ENCODE peak calls at places on chromosomes 3 and 15, in five cellular contexts. P is heart left ventricle, W is OCI-LY7, Y is ovary, Q is transverse colon. O is an unnamed sample. For H3K4me1, the result is how much of the 10 kb centered on the place peaks cover.

GRCh38 chr15:92627014-92627413 is 28.6 kb downstream of the FAM174B start:
- DNase-seq in P (no peak), W (no peak), Q (no peak), Y (no peak), O (no peak)

GRCh38 chr3:114418724-114419543 is 125.1 kb downstream of the TIGIT start:
- DNase-seq in Q (no peak), Y (no peak), W (peak), P (no peak), O (no peak)

GRCh38 chr3:24493951-24494615 is 567 bp downstream of the THRB start:
- DNase-seq in W (no peak), P (peak), Q (peak), Y (peak), O (peak)

GRCh38 chr15:101162701-101163483 is 89.0 kb downstream of the CHSY1 start:
- DNase-seq in Y (peak), W (no peak), P (peak), Q (no peak), O (no peak)

GRCh38 chr3:129694228-129694627 is 87.8 kb upstream of the PLXND1 start:
- DNase-seq in W (no peak), Y (no peak), Q (no peak), P (no peak), O (no peak)

GRCh38 chr3:102089904-102090492 is 240.7 kb downstream of the NFKBIZ start:
- DNase-seq in P (no peak), Y (no peak), Q (peak), W (no peak), O (no peak)

GRCh38 chr3:105362021-105362665 is 4.6 kb upstream of the ALCAM start:
- DNase-seq in W (no peak), Y (no peak), Q (no peak), P (no peak), O (no peak)

GRCh38 chr3:46666471-46666845 is 27.0 kb downstream of the ALS2CL start:
- DNase-seq in P (peak), Y (peak), Q (peak), W (no peak), O (no peak)

GRCh38 chr3:78029775-78030174 is 989.9 kb downstream of the ROBO2 start:
- DNase-seq in P (peak), Y (no peak), W (no peak), Q (no peak), O (peak)

GRCh38 chr15:51193526-51193925 is 98.8 kb upstream of the TNFAIP8L3 start:
- DNase-seq in Q (no peak), Y (no peak), W (no peak), P (no peak), O (no peak)

GRCh38 chr15:90949979-90950675 is 4.6 kb upstream of the RCCD1 start:
- DNase-seq in W (no peak), Y (no peak), Q (no peak), P (no peak), O (peak)

GRCh38 chr15:70741107-70741511 is 22.2 kb downstream of the UACA start:
- DNase-seq in P (no peak), W (no peak), Y (peak), Q (peak), O (no peak)

GRCh38 chr3:114214542-114215341 is 22.6 kb downstream of the ZNF80 start:
- DNase-seq in Q (no peak), W (peak), Y (no peak), P (no peak), O (no peak)

GRCh38 chr3:171508206-171508605 is 48.0 kb upstream of the TNIK start:
- DNase-seq in Q (no peak), P (no peak), W (no peak), Y (no peak), O (no peak)

GRCh38 chr3:51311055-51311454 is 74.0 kb upstream of the MANF start:
- DNase-seq in Q (no peak), W (peak), Y (no peak), P (no peak), O (no peak)

GRCh38 chr15:41367418-41367817 is 34.7 kb downstream of the NUSAP1 start:
- DNase-seq in P (no peak), Y (no peak), W (no peak), Q (no peak), O (no peak)

GRCh38 chr15:68415501-68416157 is 16.3 kb downstream of the ITGA11 start:
- DNase-seq in Q (no peak), P (no peak), W (no peak), Y (no peak), O (peak)

GRCh38 chr15:73318463-73319351 is 50.1 kb downstream of the HCN4 start:
- DNase-seq in Y (peak), P (no peak), W (peak), Q (no peak), O (peak)

GRCh38 chr3:127538569-127538968 is 52.0 kb downstream of the TPRA1 start:
- DNase-seq in P (no peak), W (no peak), Q (no peak), Y (no peak), O (no peak)

GRCh38 chr3:142971431-142971830 is 8.0 kb upstream of the PAQR9 start:
- DNase-seq in Q (no peak), P (no peak), Y (no peak), W (no peak), O (no peak)

GRCh38 chr3:106421928-106422327 is 553.1 kb upstream of the CBLB start:
- DNase-seq in Q (no peak), Y (no peak), W (no peak), P (no peak), O (no peak)

GRCh38 chr3:128709506-128710210 is 16.3 kb upstream of the RAB7A start:
- DNase-seq in Q (no peak), Y (no peak), P (no peak), W (no peak), O (no peak)

GRCh38 chr15:29727871-29728270 is 94.4 kb downstream of the TJP1 start:
- DNase-seq in Y (no peak), P (no peak), Q (no peak), W (no peak), O (no peak)

GRCh38 chr15:35705885-35706590 is 160.1 kb upstream of the DPH6 start:
- DNase-seq in Y (no peak), P (no peak), Q (no peak), W (no peak), O (no peak)

GRCh38 chr15:80580107-80580506 is 115.0 kb upstream of the ABHD17C start:
- DNase-seq in Y (no peak), P (no peak), W (no peak), Q (no peak), O (peak)

GRCh38 chr3:11438636-11439035 is 166.4 kb downstream of the ATG7 start:
- DNase-seq in Q (no peak), W (no peak), P (no peak), Y (peak), O (no peak)

GRCh38 chr3:89113887-89114840 is 6.7 kb downstream of the EPHA3 start:
- DNase-seq in P (peak), Y (peak), Q (peak), W (no peak), O (peak)

GRCh38 chr3:120160050-120160449 is 65.8 kb upstream of the GSK3B start:
- DNase-seq in Q (peak), P (no peak), Y (no peak), W (no peak), O (peak)

GRCh38 chr3:37924453-37924852 is 62.8 kb downstream of the CTDSPL start:
- DNase-seq in W (no peak), Q (no peak), Y (no peak), P (no peak), O (no peak)

GRCh38 chr15:64611085-64611484 is 150.7 kb downstream of the ZNF609 start:
- DNase-seq in W (no peak), Q (no peak), Y (no peak), P (no peak), O (no peak)

GRCh38 chr3:58963928-58964497 is 85.8 kb downstream of the CFAP20DC start:
- DNase-seq in P (no peak), Y (no peak), Q (no peak), W (no peak), O (no peak)

GRCh38 chr3:122350814-122351418 is 25.9 kb downstream of the CSTA start:
- DNase-seq in Q (peak), P (no peak), W (no peak), Y (no peak), O (no peak)

GRCh38 chr15:55846108-55846707 is 103.3 kb upstream of the PRTG start:
- DNase-seq in Q (peak), Y (no peak), W (peak), P (no peak), O (no peak)

GRCh38 chr15:40282870-40283614 is at the start of gene ANKRD63:
- DNase-seq in Q (peak), P (peak), Y (no peak), W (no peak), O (no peak)

GRCh38 chr3:67733269-67733950 is 79.0 kb upstream of the SUCLG2 start:
- DNase-seq in Q (no peak), P (no peak), W (no peak), Y (no peak), O (no peak)

GRCh38 chr3:127543441-127543840 is 47.1 kb downstream of the TPRA1 start:
- DNase-seq in Y (no peak), P (no peak), Q (no peak), W (no peak), O (no peak)

GRCh38 chr15:25323420-25323819 is 115.4 kb downstream of the UBE3A start:
- DNase-seq in P (no peak), Q (no peak), Y (no peak), W (no peak), O (no peak)

GRCh38 chr3:55481067-55481917 is 5.8 kb downstream of the WNT5A start:
- DNase-seq in P (no peak), Q (no peak), Y (peak), W (no peak), O (peak)

GRCh38 chr3:45367451-45367850 is 20.9 kb upstream of the LARS2 start:
- DNase-seq in W (no peak), Q (peak), Y (no peak), P (no peak), O (no peak)

GRCh38 chr15:89615135-89615534 is 39.9 kb downstream of the TICRR start:
- DNase-seq in W (no peak), P (no peak), Q (no peak), Y (no peak), O (no peak)

GRCh38 chr15:89616228-89616627 is 39.0 kb downstream of the KIF7 start:
- DNase-seq in Y (no peak), W (no peak), Q (no peak), P (no peak), O (no peak)

GRCh38 chr15:89613031-89613430 is 37.8 kb downstream of the TICRR start:
- DNase-seq in Y (no peak), Q (no peak), W (no peak), P (no peak), O (no peak)

GRCh38 chr15:89611317-89611716 is 36.0 kb downstream of the TICRR start:
- DNase-seq in P (no peak), Y (no peak), W (no peak), Q (no peak), O (no peak)
- H3K4me1 ChIP-seq in P (under half), Y (under half), W (under half), Q (under half), O (under half)

DNA sequence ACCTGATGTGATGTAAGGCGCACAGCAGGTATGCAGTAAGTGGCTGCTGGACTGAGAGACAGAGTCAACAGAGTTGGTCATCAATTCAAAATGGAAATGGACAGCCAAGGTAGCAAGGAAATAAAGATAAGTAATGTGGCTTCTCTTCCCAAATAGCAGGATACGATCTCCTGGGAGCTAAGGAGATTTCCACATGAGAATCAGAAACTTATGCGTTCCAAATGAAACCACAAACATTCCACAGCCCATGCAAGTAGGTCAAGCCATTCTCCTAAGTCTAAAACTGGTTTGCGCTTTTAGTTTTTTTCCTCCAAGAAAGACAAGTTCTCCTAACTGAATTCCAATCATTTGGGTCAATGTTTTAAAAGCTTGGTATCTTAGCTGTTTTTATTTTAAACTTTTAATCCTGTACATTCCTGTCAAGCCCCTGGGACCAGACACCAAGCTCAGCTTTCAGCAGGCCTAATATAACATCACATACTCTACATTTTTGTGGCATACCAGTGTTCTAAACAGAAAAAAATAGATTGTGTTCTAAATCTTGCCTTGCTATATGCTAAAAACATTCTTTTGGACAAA is 73.7 kb upstream of the TSPAN3 start:
- DNase-seq in W (no peak), P (no peak), Y (no peak), Q (no peak), O (no peak)
- TF ChIP-seq CTCF in W (no peak), P (no peak), Y (no peak), Q (no peak), O (no peak)

GRCh38 chr3:29804044-29804443 is 523.2 kb downstream of the RBMS3 start:
- DNase-seq in Y (no peak), P (no peak), Q (no peak), W (no peak), O (no peak)
- H3K27ac ChIP-seq in Y (no peak), P (no peak), Q (no peak), W (no peak), O (no peak)

DNA sequence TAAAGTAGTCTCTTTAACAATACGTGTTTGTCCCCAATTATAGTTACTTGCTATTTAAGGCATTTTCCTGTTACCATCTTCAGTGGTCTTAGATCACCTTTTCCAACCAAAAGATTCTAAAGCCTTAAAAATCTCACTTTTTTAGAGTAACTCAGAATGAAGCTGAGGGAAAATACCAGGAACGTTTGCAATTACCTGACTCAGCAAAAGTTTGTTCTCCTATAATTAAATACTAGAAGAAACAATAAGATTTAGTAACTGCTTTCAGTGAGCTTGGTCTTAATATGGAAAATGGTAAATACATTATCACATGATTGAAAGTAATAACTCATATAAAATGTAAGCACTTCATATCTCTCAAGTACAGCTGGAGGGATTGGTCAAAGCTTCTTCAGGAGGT is 21.7 kb downstream of the TSC22D2 start:
- DNase-seq in P (no peak), W (no peak), Q (no peak), Y (no peak), O (no peak)
- H3K4me1 ChIP-seq in P (half or more), W (under half), Q (under half), Y (under half), O (under half)

O was measured in kidney.